ENCODE peak calls at places on chromosome 3, in six cellular contexts. Q, A, J, D, H and S are unnamed samples. For H3K36me3, the result is how much of the 10 kb centered on the place peaks cover.

GRCh38 chr3:29940759-29941319 is 660.0 kb downstream of the RBMS3 start:
- DNase-seq in Q (no peak), A (no peak), J (no peak), D (no peak), H (no peak), S (no peak)

GRCh38 chr3:142215111-142215510 is 10.3 kb downstream of the GK5 start:
- DNase-seq in Q (no peak), A (no peak), J (no peak), D (no peak), H (no peak), S (no peak)

GRCh38 chr3:168071535-168071934 is 24.2 kb downstream of the GOLIM4 start:
- DNase-seq in Q (no peak), A (no peak), J (no peak), D (no peak), H (no peak), S (no peak)

GRCh38 chr3:137105277-137105977 is 147.6 kb downstream of the IL20RB start:
- DNase-seq in Q (no peak), A (peak), J (no peak), D (peak), H (peak), S (peak)

GRCh38 chr3:138916824-138917223 is 30.1 kb downstream of the FOXL2 start:
- DNase-seq in Q (no peak), A (no peak), J (no peak), D (no peak), H (no peak), S (no peak)

GRCh38 chr3:136195258-136196063 is 674 bp downstream of the MSL2 start:
- DNase-seq in Q (peak), A (peak), J (peak), D (no peak), H (peak), S (peak)

GRCh38 chr3:134864644-134865043 is 69.6 kb downstream of the EPHB1 start:
- DNase-seq in Q (peak), A (peak), J (peak), D (no peak), H (peak), S (no peak)

GRCh38 chr3:46929324-46929723 is 47.2 kb downstream of the CCDC12 start:
- DNase-seq in Q (peak), A (no peak), J (peak), D (no peak), H (peak), S (no peak)

GRCh38 chr3:10248984-10249748 is 907 bp downstream of the TATDN2 start:
- DNase-seq in Q (no peak), A (peak), J (peak), D (no peak), H (no peak), S (peak)

GRCh38 chr3:47540281-47540680 is 26.8 kb upstream of the ELP6 start:
- DNase-seq in Q (no peak), A (no peak), J (no peak), D (no peak), H (no peak), S (no peak)

GRCh38 chr3:150603888-150604319 is 783 bp downstream of the SELENOT start:
- DNase-seq in Q (no peak), A (no peak), J (no peak), D (no peak), H (no peak), S (no peak)

GRCh38 chr3:158794936-158795518 is 6.8 kb upstream of the MFSD1 start:
- DNase-seq in Q (no peak), A (peak), J (no peak), D (peak), H (no peak), S (no peak)

GRCh38 chr3:60010778-60011177 is 961.0 kb upstream of the CFAP20DC start:
- DNase-seq in Q (no peak), A (no peak), J (no peak), D (no peak), H (no peak), S (peak)

GRCh38 chr3:14379842-14380241 is 22.6 kb upstream of the SLC6A6 start:
- DNase-seq in Q (no peak), A (no peak), J (no peak), D (no peak), H (no peak), S (no peak)

GRCh38 chr3:15520185-15520584 is 1.3 kb downstream of the COLQ start:
- DNase-seq in Q (no peak), A (no peak), J (no peak), D (no peak), H (peak), S (no peak)

GRCh38 chr3:134036291-134036690 is 6.6 kb upstream of the SLCO2A1 start:
- DNase-seq in Q (no peak), A (no peak), J (no peak), D (no peak), H (no peak), S (no peak)

GRCh38 chr3:29005862-29006261 is 275.0 kb upstream of the RBMS3 start:
- DNase-seq in Q (no peak), A (no peak), J (no peak), D (no peak), H (no peak), S (no peak)

GRCh38 chr3:41711656-41712055 is 250.2 kb downstream of the ULK4 start:
- DNase-seq in Q (no peak), A (no peak), J (no peak), D (no peak), H (no peak), S (no peak)

GRCh38 chr3:41710646-41711388 is 251.1 kb downstream of the ULK4 start:
- DNase-seq in Q (no peak), A (no peak), J (no peak), D (no peak), H (no peak), S (no peak)

GRCh38 chr3:41705893-41706292 is 256.0 kb downstream of the ULK4 start:
- DNase-seq in Q (no peak), A (no peak), J (no peak), D (no peak), H (no peak), S (no peak)

DNA sequence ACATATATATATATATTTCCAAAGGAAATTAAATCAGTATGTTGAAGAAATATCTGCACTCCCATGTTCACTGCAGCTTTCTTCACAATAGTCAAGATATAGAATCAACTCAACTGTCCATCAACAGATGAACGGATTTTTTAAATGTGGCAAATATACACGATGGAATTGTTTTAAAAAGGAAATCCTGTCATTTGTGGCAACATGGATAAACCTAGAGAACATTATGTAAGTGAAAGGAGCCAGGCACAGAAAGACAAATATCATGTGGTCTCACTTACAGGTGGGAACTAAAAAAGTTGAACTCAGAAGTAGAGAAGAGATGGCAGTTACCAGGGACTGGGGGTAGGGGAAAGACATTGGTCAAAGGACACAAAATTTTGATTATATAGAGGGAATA is 253.7 kb downstream of the ULK4 start:
- DNase-seq in Q (no peak), A (no peak), J (no peak), D (no peak), H (no peak), S (no peak)
- TF ChIP-seq CTCF in Q (no peak), A (no peak), J (no peak), D (no peak), H (no peak), S (no peak)

GRCh38 chr3:146155022-146155421 is 6.0 kb downstream of the PLOD2 start:
- DNase-seq in Q (no peak), A (no peak), J (no peak), D (no peak), H (no peak), S (no peak)

GRCh38 chr3:146156060-146156459 is 4.9 kb downstream of the PLOD2 start:
- DNase-seq in Q (peak), A (no peak), J (no peak), D (no peak), H (no peak), S (no peak)

GRCh38 chr3:146153429-146153828 is 7.6 kb downstream of the PLOD2 start:
- DNase-seq in Q (no peak), A (no peak), J (no peak), D (no peak), H (no peak), S (no peak)

GRCh38 chr3:146154316-146154715 is 6.7 kb downstream of the PLOD2 start:
- DNase-seq in Q (no peak), A (no peak), J (no peak), D (no peak), H (no peak), S (no peak)

DNA sequence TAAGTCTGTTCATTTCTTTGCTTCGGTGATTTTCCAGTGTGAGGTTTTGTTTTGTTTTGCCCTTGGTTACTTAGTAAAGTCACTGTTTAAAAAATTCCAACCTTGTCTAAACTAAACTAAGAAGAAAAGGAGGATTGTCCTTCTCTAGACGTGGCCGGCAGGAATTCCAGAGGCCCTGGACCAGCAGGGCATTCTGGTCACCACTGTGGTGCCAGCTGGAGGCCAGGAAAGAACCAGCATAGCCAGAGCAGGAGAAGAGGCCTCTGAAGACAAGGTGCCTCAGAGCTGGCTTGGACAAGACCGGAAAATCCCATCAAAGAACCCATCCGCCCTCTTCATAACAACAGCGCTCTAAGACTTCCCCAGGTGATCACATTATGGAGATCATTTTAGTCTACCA is 8.1 kb downstream of the PLOD2 start:
- DNase-seq in Q (no peak), A (no peak), J (no peak), D (no peak), H (no peak), S (no peak)
- H3K4me3 ChIP-seq in Q (peak), A (no peak), J (no peak), D (no peak), H (no peak), S (no peak)

GRCh38 chr3:17040322-17040721 is 155.6 kb downstream of the PLCL2 start:
- DNase-seq in Q (no peak), A (no peak), J (no peak), D (no peak), H (no peak), S (no peak)
- H3K36me3 ChIP-seq in Q (under half), A (under half), J (under half), D (under half), H (under half), S (under half)

DNA sequence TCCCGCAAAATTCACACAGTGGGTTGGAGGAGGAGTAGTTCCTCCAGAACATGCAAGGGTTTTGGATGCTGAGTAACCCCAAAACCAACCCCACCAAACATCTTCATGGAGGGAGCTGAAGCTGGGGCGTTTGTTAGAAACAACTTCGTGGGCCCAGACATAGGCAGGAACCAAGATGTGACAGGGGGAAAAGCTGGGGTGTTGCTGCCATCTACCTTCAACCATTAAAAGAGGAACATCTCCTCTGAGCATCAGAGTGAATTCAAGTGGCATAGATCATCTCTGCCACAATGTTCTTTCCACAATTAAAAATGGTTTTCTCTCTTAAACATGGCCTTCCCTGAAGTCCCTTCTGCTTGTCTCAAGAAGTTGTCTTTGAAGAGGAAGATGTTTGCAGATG is 20.5 kb downstream of the SIDT1 start:
- DNase-seq in Q (no peak), A (no peak), J (no peak), D (no peak), H (no peak), S (no peak)
- TF ChIP-seq CTCF in Q (no peak), A (no peak), J (no peak), D (peak), H (no peak), S (peak)

GRCh38 chr3:56754753-56755365 is 46.9 kb downstream of the ARHGEF3 start:
- DNase-seq in Q (no peak), A (no peak), J (peak), D (no peak), H (no peak), S (peak)
- H3K4me3 ChIP-seq in Q (peak), A (no peak), J (peak), D (no peak), H (no peak), S (peak)

GRCh38 chr3:37279858-37280257 is 105.5 kb upstream of the LRRFIP2 start:
- DNase-seq in Q (no peak), A (no peak), J (no peak), D (no peak), H (no peak), S (no peak)
- H3K36me3 ChIP-seq in Q (half or more), A (under half), J (under half), D (under half), H (under half), S (under half)